ENCODE peak calls at places on chromosomes 7 and 10, in five cellular contexts. T, H, B, L and P are unnamed samples.

GRCh38 chr10:5720182-5720581 is 35.5 kb downstream of the TASOR2 start:
- DNase-seq in L (no peak), T (no peak), H (no peak), B (no peak), P (no peak)

GRCh38 chr7:87447251-87447650 is 28.2 kb downstream of the ABCB4 start:
- DNase-seq in T (peak), B (peak), L (no peak), H (no peak), P (no peak)

GRCh38 chr10:69515699-69516547 is 57.3 kb downstream of the NEUROG3 start:
- DNase-seq in B (peak), T (peak), L (peak), H (peak), P (peak)

GRCh38 chr7:55246181-55246580 is 119.0 kb upstream of the LANCL2 start:
- DNase-seq in B (peak), T (no peak), L (no peak), H (no peak), P (no peak)

GRCh38 chr10:18190840-18191239 is 50.6 kb downstream of the CACNB2 start:
- DNase-seq in L (no peak), H (no peak), T (no peak), B (no peak), P (no peak)

GRCh38 chr7:24972991-24973390 is 7.0 kb downstream of the OSBPL3 start:
- DNase-seq in B (no peak), L (no peak), T (no peak), H (no peak), P (no peak)

GRCh38 chr10:6124666-6125065 is 35.8 kb downstream of the RBM17 start:
- DNase-seq in T (no peak), H (no peak), B (peak), L (peak), P (no peak)

GRCh38 chr10:119517235-119518141 is 25.0 kb downstream of the RGS10 start:
- DNase-seq in H (no peak), T (peak), L (no peak), B (peak), P (no peak)

GRCh38 chr10:44386546-44387052 is 1.7 kb upstream of the CXCL12 start:
- DNase-seq in L (peak), H (peak), T (peak), B (peak), P (peak)

GRCh38 chr7:21724562-21724961 is 181.7 kb downstream of the DNAH11 start:
- DNase-seq in L (no peak), B (no peak), H (no peak), T (no peak), P (no peak)

GRCh38 chr10:75841266-75841665 is 409.8 kb downstream of the LRMDA start:
- DNase-seq in T (no peak), L (peak), B (no peak), H (no peak), P (no peak)

GRCh38 chr10:49539320-49539885 is 482 bp upstream of the ERCC6 start:
- DNase-seq in L (peak), H (peak), B (peak), T (peak), P (no peak)

GRCh38 chr10:26172126-26172525 is 44.4 kb upstream of the GAD2 start:
- DNase-seq in B (no peak), L (no peak), H (no peak), T (no peak), P (no peak)

GRCh38 chr7:133618970-133619369 is 366.1 kb downstream of the EXOC4 start:
- DNase-seq in H (no peak), L (no peak), T (no peak), B (no peak), P (no peak)

GRCh38 chr10:88291289-88292184 is 291.6 kb downstream of the RNLS start:
- DNase-seq in B (no peak), H (no peak), L (no peak), T (no peak), P (no peak)

GRCh38 chr10:132054564-132054963 is 11.2 kb upstream of the JAKMIP3 start:
- DNase-seq in H (no peak), T (no peak), B (peak), L (no peak), P (no peak)

GRCh38 chr10:29353291-29353690 is 64.4 kb downstream of the LYZL1 start:
- DNase-seq in L (no peak), B (no peak), H (no peak), T (no peak), P (no peak)

GRCh38 chr7:50315739-50316671 is 11.5 kb downstream of the IKZF1 start:
- DNase-seq in H (no peak), B (no peak), T (no peak), L (no peak), P (no peak)

GRCh38 chr10:19892677-19893076 is 76.4 kb downstream of the PLXDC2 start:
- DNase-seq in T (no peak), H (no peak), B (no peak), L (no peak), P (no peak)

GRCh38 chr7:26525413-26526287 is 234.0 kb downstream of the SNX10 start:
- DNase-seq in H (no peak), L (no peak), T (no peak), B (no peak), P (no peak)

GRCh38 chr7:148545172-148545571 is 45.4 kb upstream of the C7orf33 start:
- DNase-seq in L (no peak), T (no peak), B (no peak), H (no peak), P (no peak)